ENCODE peak calls at places on chromosomes 3 and 15, in five cellular contexts. R, K, M, P and L are unnamed samples.
A peak's percentile ranks its signal among the peaks of the same experiment; 100 is the strongest.

GRCh38 chr15:50431204-50431603 is 7.0 kb downstream of the USP8 start:
- DNase-seq in M (no peak), R (no peak), K (no peak), P (no peak), L (no peak)

GRCh38 chr3:50418845-50419244 is 59.5 kb upstream of the TMEM115 start:
- DNase-seq in R (peak; percentile 49), K (no peak), P (no peak), M (no peak), L (no peak)

GRCh38 chr3:161349529-161350278 is 21.6 kb downstream of the SPTSSB start:
- DNase-seq in R (no peak), P (no peak), M (peak; percentile 18), K (peak; percentile 31), L (no peak)

GRCh38 chr3:42729404-42730145 is 27.0 kb upstream of the HHATL start:
- DNase-seq in K (no peak), R (no peak), P (no peak), M (no peak), L (no peak)

GRCh38 chr3:143366672-143367071 is 247.1 kb downstream of the CHST2 start:
- DNase-seq in M (no peak), P (no peak), R (no peak), K (no peak), L (no peak)

GRCh38 chr15:24039683-24040082 is 352.6 kb upstream of the NDN start:
- DNase-seq in K (peak; percentile 21), R (no peak), M (no peak), P (no peak), L (no peak)

GRCh38 chr3:120498947-120499346 is 48.2 kb upstream of the FSTL1 start:
- DNase-seq in R (no peak), K (peak; percentile 43), P (no peak), M (no peak), L (no peak)

GRCh38 chr15:56047354-56047753 is 53.9 kb upstream of the NEDD4 start:
- DNase-seq in K (no peak), M (no peak), R (no peak), P (no peak), L (no peak)

GRCh38 chr3:128080323-128080898 is 28.2 kb downstream of the SEC61A1 start:
- DNase-seq in K (peak; percentile 59), M (peak; percentile 62), P (no peak), R (peak; percentile 52), L (no peak)

GRCh38 chr15:47812436-47813109 is 95.3 kb downstream of the SEMA6D start:
- DNase-seq in K (peak; percentile 74), R (no peak), M (peak; percentile 11), P (peak; percentile 32), L (no peak)

GRCh38 chr3:47295322-47295721 is 12.6 kb downstream of the KLHL18 start:
- DNase-seq in K (no peak), R (no peak), P (no peak), M (no peak), L (no peak)

GRCh38 chr3:47294392-47294791 is 11.6 kb downstream of the KLHL18 start:
- DNase-seq in P (no peak), R (no peak), K (no peak), M (no peak), L (no peak)

GRCh38 chr3:47295976-47296375 is 13.2 kb downstream of the KLHL18 start:
- DNase-seq in M (no peak), P (no peak), R (no peak), K (no peak), L (no peak)

GRCh38 chr3:47298439-47298838 is 15.7 kb downstream of the KLHL18 start:
- DNase-seq in R (no peak), P (no peak), K (no peak), M (no peak), L (no peak)

DNA sequence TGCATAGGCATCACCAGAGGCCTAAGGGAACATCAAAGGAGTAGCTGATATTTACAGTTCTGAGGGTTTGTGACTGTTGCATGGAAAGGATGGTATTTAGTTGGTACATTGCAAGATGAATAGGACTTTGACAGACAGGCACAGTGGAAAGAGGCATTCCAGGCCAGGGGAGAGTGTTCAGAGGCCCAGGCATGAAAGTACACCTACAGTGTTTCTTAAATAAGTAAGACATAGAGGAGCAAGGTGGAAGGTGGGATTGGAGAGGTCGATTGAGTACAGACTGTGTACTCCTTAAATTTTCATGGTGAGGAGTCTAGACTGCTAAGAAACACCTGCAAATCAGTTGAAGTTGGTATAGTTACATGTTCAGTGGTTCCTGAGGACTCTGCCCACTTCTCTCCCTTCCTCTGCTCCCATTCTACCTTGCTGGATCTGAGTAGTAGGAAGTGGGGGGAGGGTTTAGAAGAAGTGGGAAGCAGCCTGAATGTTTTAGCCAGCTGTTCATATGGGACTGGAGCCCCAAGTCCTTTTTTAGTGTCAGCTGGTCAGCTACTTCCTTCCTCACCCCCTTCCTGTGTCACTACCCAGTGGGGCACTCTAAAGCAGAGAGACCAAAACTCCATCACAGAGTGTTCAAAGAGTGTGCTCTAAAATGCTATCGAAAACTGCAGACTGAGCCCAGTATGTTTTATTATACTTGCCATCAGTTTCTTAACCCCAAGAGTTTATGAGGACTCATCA is 14.0 kb downstream of the KLHL18 start:
- DNase-seq in M (no peak), P (no peak), R (no peak), K (no peak), L (no peak)
- TF ChIP-seq USF2 in M (no peak), P (no peak), R (no peak), K (no peak), L (no peak)

GRCh38 chr3:155946178-155946577 is 75.7 kb downstream of the GMPS start:
- DNase-seq in K (peak; percentile 32), P (no peak), M (peak; percentile 20), R (no peak), L (no peak)
- TF ChIP-seq ESRRA in K (no peak), P (no peak), M (no peak), R (no peak), L (no peak)

GRCh38 chr15:60478633-60479360 is at the start of gene ICE2:
- DNase-seq in M (peak; percentile 89), K (peak; percentile 97), R (peak; percentile 90), P (peak; percentile 81), L (peak; percentile 95)

GRCh38 chr15:60479361-60479684 is 381 bp upstream of the ICE2 start:
- DNase-seq in M (no peak), P (no peak), K (no peak), R (no peak), L (no peak)

GRCh38 chr15:60477991-60478632 is 830 bp downstream of the ICE2 start:
- DNase-seq in K (peak; percentile 45), P (peak; percentile 15), R (peak; percentile 10), M (peak; percentile 21), L (no peak)

GRCh38 chr15:60476713-60477112 is 2.2 kb downstream of the ICE2 start:
- DNase-seq in P (no peak), M (peak; percentile 71), K (no peak), R (no peak), L (no peak)

GRCh38 chr15:60477164-60477563 is 1.8 kb downstream of the ICE2 start:
- DNase-seq in R (no peak), K (no peak), M (no peak), P (no peak), L (no peak)
- TF ChIP-seq USF2 in R (no peak), K (no peak), M (no peak), P (no peak), L (no peak)

DNA sequence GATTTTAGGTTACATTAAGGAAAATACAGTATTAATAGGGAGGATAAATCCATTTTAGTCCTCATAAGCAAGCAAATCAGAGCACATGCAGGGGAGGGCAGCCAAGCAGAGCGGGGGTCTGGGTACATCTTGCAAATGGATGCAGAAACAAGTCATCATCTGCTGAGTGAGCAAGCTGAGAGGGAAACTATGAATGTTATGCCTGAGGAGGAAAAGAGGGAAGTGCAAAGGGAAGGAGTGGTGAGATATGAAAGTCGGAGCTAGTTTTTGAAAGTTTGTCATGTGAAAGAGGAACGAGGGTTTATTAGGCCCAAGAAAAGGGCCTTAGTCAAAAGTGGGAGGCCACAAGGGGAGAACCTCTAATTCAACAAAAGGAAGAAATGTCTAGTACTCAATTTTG is 15.4 kb downstream of the PTX3 start:
- DNase-seq in R (no peak), M (no peak), K (no peak), P (no peak), L (no peak)
- TF ChIP-seq ESRRA in R (no peak), M (no peak), K (no peak), P (no peak), L (no peak)

GRCh38 chr3:178629430-178630178 is 93.4 kb downstream of the KCNMB2 start:
- DNase-seq in M (no peak), K (no peak), R (no peak), P (no peak), L (no peak)
- TF ChIP-seq USF2 in M (no peak), K (no peak), R (no peak), P (no peak), L (no peak)

DNA sequence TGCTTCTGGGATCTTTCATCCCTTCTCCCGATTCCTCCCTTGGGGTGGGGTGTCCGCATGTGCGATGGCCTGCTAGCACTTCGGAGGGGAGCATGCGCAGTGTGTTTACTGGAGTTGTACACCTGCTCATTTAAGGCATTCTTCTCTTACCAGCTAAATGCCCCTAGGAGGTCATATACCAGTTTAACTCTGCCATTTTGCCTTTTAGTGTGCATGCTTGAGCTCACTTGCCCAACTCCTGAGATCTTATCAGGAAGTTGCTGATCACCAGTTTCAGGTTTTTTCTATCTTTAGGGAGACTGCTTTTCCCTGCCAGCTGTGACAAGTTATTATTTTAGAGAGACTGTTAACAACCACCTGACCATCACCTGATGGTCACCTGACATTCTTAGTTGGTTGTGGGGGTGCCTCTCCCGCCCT is 63.6 kb downstream of the BFSP2 start:
- DNase-seq in M (no peak), K (no peak), P (no peak), R (no peak), L (no peak)
- TF ChIP-seq ESRRA in M (no peak), K (no peak), P (no peak), R (no peak), L (no peak)

DNA sequence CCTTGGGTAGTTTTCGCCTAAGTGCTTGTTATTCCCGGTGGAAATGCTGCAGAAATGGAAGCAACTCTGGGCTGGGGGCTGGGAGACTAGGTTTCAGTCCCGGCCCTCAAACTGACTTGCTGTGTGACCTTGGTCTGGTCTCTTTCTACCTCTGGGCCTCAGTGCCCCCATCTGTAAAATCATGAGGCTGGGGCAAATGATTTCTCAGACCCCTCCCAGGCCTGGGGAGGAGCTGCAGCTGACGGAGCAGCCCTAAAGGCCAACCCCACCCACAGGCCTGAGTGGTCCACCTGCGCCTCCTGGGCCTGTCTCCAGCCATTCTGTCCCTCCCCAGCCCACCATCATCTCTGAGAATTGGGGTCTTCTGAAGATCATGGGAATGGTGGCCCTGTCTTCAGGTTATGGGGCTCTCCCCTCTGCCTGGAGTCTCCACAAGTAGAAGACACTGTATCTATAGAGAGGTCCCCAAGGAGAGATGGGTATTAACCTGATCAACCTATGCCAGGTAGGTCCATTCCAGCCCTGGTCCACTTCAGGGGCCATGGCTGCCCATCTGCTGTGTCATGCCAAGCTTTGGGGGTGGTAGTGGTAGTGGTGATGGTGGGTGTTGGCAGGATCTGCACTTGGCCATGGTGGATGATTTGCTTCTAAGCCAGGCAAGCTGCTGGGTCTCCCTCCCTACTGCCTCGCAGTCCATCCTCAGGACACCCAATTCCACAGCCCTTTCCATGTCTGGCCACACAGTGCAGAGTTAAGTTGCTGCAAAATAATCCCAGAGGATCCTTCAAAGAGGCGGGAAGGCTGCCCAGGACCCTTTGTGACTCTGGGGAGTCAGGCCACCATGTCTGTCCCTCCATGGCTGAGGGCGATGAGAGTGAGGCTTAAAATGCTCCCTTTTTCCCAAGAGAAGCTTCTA is 46.0 kb downstream of the ITGA11 start:
- DNase-seq in M (no peak), P (no peak), K (no peak), R (no peak), L (peak; percentile 3)
- TF ChIP-seq USF2 in M (no peak), P (no peak), K (no peak), R (no peak), L (no peak)